ENCODE peak calls at places on chromosomes 11 and 22, in eight cellular contexts. X is activated T-helper 1 cell treated with anti-CD3 and anti-CD28 coated beads, Interleukin-12 subunit alpha, Interleukin-12 subunit beta, Interleukin-2, Interleukin-4 antibody, amounts not matched to agents 30 ng/mL and 10 ng/mL and 1 ng/mL, durations not matched to agents 14 hours and 24 hours and 36 hours; Q is M059J; I is AG20443; G is psoas muscle; P is stimulated activated CD8-positive, alpha-beta memory T cell treated with anti-CD3 and anti-CD28 coated beads, Interleukin-4, amount 100 ng/mL, for 1 hour; N is skeletal muscle cell; T is iPS-NIHi11. U is an unnamed sample.

GRCh38 chr11:71301046-71301857 is 48.9 kb upstream of the SHANK2 start:
- DNase-seq in X (no peak), T (no peak), Q (no peak), I (no peak), P (no peak), N (no peak), G (no peak), U (no peak)

GRCh38 chr11:12232819-12233601 is 122.6 kb downstream of the MICAL2 start:
- DNase-seq in N (peak; percentile 93), Q (peak; percentile 88), P (no peak), I (peak; percentile 76), X (no peak), T (no peak), G (no peak), U (peak; percentile 83)

GRCh38 chr11:62847767-62848314 is 8.5 kb upstream of the WDR74 start:
- DNase-seq in N (no peak), Q (no peak), X (no peak), I (no peak), G (no peak), T (no peak), P (no peak), U (no peak)

GRCh38 chr11:2772544-2773031 is 72.8 kb upstream of the KCNQ1OT1 start:
- DNase-seq in G (no peak), T (no peak), X (no peak), I (peak; percentile 76), N (peak; percentile 14), P (no peak), Q (peak; percentile 87), U (peak; percentile 57)

GRCh38 chr11:79514269-79514668 is 73.4 kb upstream of the TENM4 start:
- DNase-seq in T (no peak), N (no peak), I (no peak), G (no peak), X (no peak), Q (no peak), P (no peak), U (no peak)

GRCh38 chr11:66071326-66071870 is 1.3 kb downstream of the PACS1 start:
- DNase-seq in X (no peak), P (no peak), G (no peak), N (no peak), I (no peak), Q (peak; percentile 24), T (no peak), U (no peak)

GRCh38 chr11:96015911-96016565 is 92.1 kb upstream of the MTMR2 start:
- DNase-seq in Q (no peak), I (no peak), T (peak; percentile 32), P (no peak), X (no peak), G (no peak), N (no peak), U (no peak)

GRCh38 chr22:28883917-28884753 is 763 bp downstream of the ZNRF3 start:
- DNase-seq in I (peak; percentile 62), Q (peak; percentile 29), G (peak; percentile 43), P (no peak), N (no peak), T (peak; percentile 63), X (peak; percentile 10), U (peak; percentile 68)